ENCODE peak calls at places on chromosomes 5 and 9, in ten cellular contexts. Y is esophagus squamous epithelium; N is AG09319; G is neural progenitor cell; W is sciatic nerve; P is left cardiac atrium; R is DMS 273 treated with DMSO at 0.1 percent for 48 hours; I is H1; D is HTR-8/SVneo; T is activated CD8-positive, alpha-beta memory T cell treated with anti-CD3 and anti-CD28 coated beads for 4 hours. Q is an unnamed sample.

GRCh38 chr5:82620957-82621600 is 342.9 kb upstream of the RPS23 start:
- DNase-seq in P (no peak), R (no peak), Y (no peak), W (peak), G (no peak), I (no peak), T (no peak), N (no peak), D (no peak), Q (no peak)

GRCh38 chr5:17305964-17306725 is 88.7 kb downstream of the BASP1 start:
- DNase-seq in T (no peak), R (no peak), G (no peak), P (peak), N (no peak), I (no peak), D (peak), Y (no peak), W (peak), Q (no peak)

GRCh38 chr5:144028058-144028457 is 142.4 kb downstream of the YIPF5 start:
- DNase-seq in I (no peak), R (peak), P (no peak), D (no peak), N (peak), G (no peak), Y (no peak), T (no peak), W (no peak), Q (no peak)

GRCh38 chr5:36017622-36018021 is 26.4 kb upstream of the UGT3A1 start:
- DNase-seq in W (no peak), Y (no peak), T (no peak), N (no peak), R (no peak), I (no peak), P (no peak), G (no peak), D (no peak), Q (no peak)

GRCh38 chr5:150559088-150559487 is 51.2 kb downstream of the NDST1 start:
- DNase-seq in N (no peak), W (peak), G (no peak), Y (no peak), I (no peak), D (no peak), R (no peak), T (no peak), P (no peak), Q (no peak)

GRCh38 chr9:109604036-109604600 is 106.0 kb upstream of the PTPN3 start:
- DNase-seq in I (no peak), G (peak), R (no peak), Y (no peak), D (no peak), W (no peak), N (no peak), P (no peak), T (no peak), Q (no peak)

GRCh38 chr9:76379494-76379893 is 14.7 kb downstream of the RFK start:
- DNase-seq in N (no peak), I (no peak), P (no peak), Y (no peak), W (no peak), T (no peak), R (no peak), D (no peak), G (no peak), Q (peak)

GRCh38 chr9:111866976-111867375 is 29.6 kb upstream of the UGCG start:
- DNase-seq in T (no peak), N (peak), Y (no peak), D (peak), G (no peak), P (no peak), W (no peak), R (no peak), I (no peak), Q (no peak)

GRCh38 chr5:33146916-33147315 is 293.8 kb upstream of the TARS1 start:
- DNase-seq in W (no peak), R (no peak), D (no peak), I (no peak), N (no peak), P (no peak), G (no peak), T (no peak), Y (no peak), Q (no peak)

GRCh38 chr5:31270396-31270795 is 76.9 kb downstream of the CDH6 start:
- DNase-seq in D (peak), Y (no peak), W (no peak), P (no peak), G (peak), R (no peak), I (no peak), N (no peak), T (no peak), Q (no peak)

GRCh38 chr5:135891804-135892203 is 3.8 kb downstream of the IL9 start:
- DNase-seq in G (peak), R (no peak), T (no peak), P (no peak), Y (no peak), I (peak), W (no peak), D (no peak), N (no peak), Q (no peak)

GRCh38 chr9:7640205-7640604 is 159.4 kb downstream of the DMAC1 start:
- DNase-seq in W (no peak), D (no peak), P (no peak), G (no peak), I (no peak), R (no peak), N (no peak), Y (no peak), T (no peak), Q (no peak)

GRCh38 chr9:137275203-137275936 is 2.2 kb upstream of the TOR4A start:
- DNase-seq in N (no peak), R (no peak), G (no peak), Y (no peak), W (no peak), D (no peak), T (no peak), P (no peak), I (no peak), Q (no peak)

GRCh38 chr5:109744261-109744660 is 54.5 kb downstream of the MAN2A1 start:
- DNase-seq in D (peak), T (no peak), Y (no peak), N (no peak), W (no peak), R (no peak), G (no peak), I (no peak), P (no peak), Q (peak)

GRCh38 chr9:126915281-126915816 is 767 bp downstream of the RALGPS1 start:
- DNase-seq in P (peak), W (peak), I (no peak), D (no peak), R (no peak), Y (no peak), G (peak), T (peak), N (no peak), Q (peak)

GRCh38 chr9:111197251-111197650 is 132.8 kb downstream of the OR2K2 start:
- DNase-seq in G (no peak), D (no peak), I (no peak), P (no peak), T (no peak), R (no peak), N (no peak), Y (no peak), W (no peak), Q (no peak)

GRCh38 chr9:99907208-99907532 is 716 bp downstream of the STX17 start:
- DNase-seq in I (no peak), R (no peak), D (peak), P (no peak), Y (no peak), W (no peak), T (no peak), N (no peak), G (no peak), Q (no peak)

GRCh38 chr9:133104718-133105460 is 16.2 kb downstream of the RALGDS start:
- DNase-seq in P (peak), T (no peak), Y (no peak), N (no peak), D (no peak), W (no peak), G (no peak), I (no peak), R (no peak), Q (peak)

GRCh38 chr9:136153381-136154065 is 34.8 kb upstream of the TMEM250 start:
- DNase-seq in I (no peak), N (no peak), W (no peak), T (no peak), Y (no peak), G (no peak), P (no peak), R (no peak), D (no peak), Q (no peak)

GRCh38 chr5:6080436-6080835 is 297.9 kb downstream of the MED10 start:
- DNase-seq in R (no peak), P (no peak), I (no peak), G (no peak), N (no peak), D (no peak), T (no peak), Y (no peak), W (no peak), Q (no peak)

GRCh38 chr9:5582835-5583195 is 46.1 kb upstream of the RIC1 start:
- DNase-seq in T (no peak), R (no peak), G (no peak), D (no peak), Y (no peak), I (no peak), N (peak), W (no peak), P (peak), Q (no peak)

GRCh38 chr5:54900906-54901725 is 84.3 kb downstream of the ESM1 start:
- DNase-seq in T (no peak), D (no peak), R (no peak), N (no peak), Y (no peak), P (peak), I (no peak), G (no peak), W (no peak), Q (no peak)

GRCh38 chr9:116154334-116154975 is 864 bp downstream of the PAPPA start:
- DNase-seq in T (no peak), P (peak), N (no peak), R (no peak), I (no peak), Y (no peak), D (no peak), G (peak), W (no peak), Q (no peak)

GRCh38 chr5:141747152-141747640 is 65.2 kb upstream of the ARAP3 start:
- DNase-seq in D (no peak), R (peak), W (peak), Y (no peak), P (peak), N (no peak), T (no peak), G (peak), I (peak), Q (peak)

GRCh38 chr9:134570726-134571325 is 70.8 kb upstream of the COL5A1 start:
- DNase-seq in D (no peak), Y (no peak), N (no peak), T (no peak), I (no peak), W (peak), R (no peak), P (no peak), G (no peak), Q (peak)

GRCh38 chr5:139745121-139745799 is 50.3 kb upstream of the PSD2 start:
- DNase-seq in W (peak), R (peak), T (no peak), N (peak), G (no peak), D (peak), P (peak), Y (no peak), I (no peak), Q (peak)

GRCh38 chr5:138726848-138727247 is 26.4 kb upstream of the CTNNA1 start:
- DNase-seq in N (no peak), P (no peak), T (no peak), Y (no peak), D (no peak), I (no peak), R (no peak), W (no peak), G (no peak), Q (no peak)

GRCh38 chr9:70439991-70440706 is 25.7 kb upstream of the KLF9 start:
- DNase-seq in R (no peak), I (no peak), Y (no peak), D (no peak), W (no peak), N (no peak), P (no peak), G (no peak), T (no peak), Q (no peak)

GRCh38 chr5:116273458-116274242 is 188.8 kb downstream of the COMMD10 start:
- DNase-seq in N (no peak), Y (no peak), W (no peak), D (no peak), T (no peak), R (no peak), I (no peak), P (no peak), G (no peak), Q (no peak)

GRCh38 chr9:76359365-76359764 is 34.9 kb downstream of the RFK start:
- DNase-seq in G (no peak), N (no peak), I (no peak), Y (no peak), P (no peak), W (no peak), T (no peak), R (no peak), D (no peak), Q (no peak)

GRCh38 chr5:10577371-10578291 is 13.8 kb downstream of the ANKRD33B start:
- DNase-seq in N (no peak), P (peak), Y (no peak), G (no peak), I (no peak), D (no peak), T (no peak), W (no peak), R (no peak), Q (no peak)

GRCh38 chr5:137268646-137269045 is 230.5 kb downstream of the SPOCK1 start:
- DNase-seq in W (no peak), G (no peak), R (no peak), Y (no peak), T (no peak), P (no peak), D (no peak), N (no peak), I (no peak), Q (no peak)

GRCh38 chr5:176994460-176995121 is 12.0 kb downstream of the UIMC1 start:
- DNase-seq in W (no peak), Y (no peak), P (peak), N (no peak), G (peak), R (no peak), D (no peak), T (no peak), I (no peak), Q (no peak)

GRCh38 chr9:93826209-93826608 is 128.9 kb downstream of the BARX1 start:
- DNase-seq in I (no peak), P (no peak), W (peak), G (no peak), T (no peak), N (no peak), R (no peak), Y (no peak), D (no peak), Q (no peak)

GRCh38 chr5:163347671-163348070 is 89.7 kb upstream of the CCNG1 start:
- DNase-seq in I (peak), T (peak), N (peak), W (no peak), D (peak), Y (no peak), G (peak), R (no peak), P (peak), Q (no peak)

GRCh38 chr9:37156781-37157356 is 36.5 kb downstream of the ZCCHC7 start:
- DNase-seq in T (no peak), N (no peak), Y (no peak), W (no peak), R (no peak), P (no peak), I (no peak), D (no peak), G (no peak), Q (no peak)

GRCh38 chr5:90747175-90747574 is 188.6 kb downstream of the ADGRV1 start:
- DNase-seq in W (no peak), N (no peak), R (no peak), T (no peak), P (no peak), D (peak), I (no peak), G (no peak), Y (no peak), Q (no peak)

GRCh38 chr5:59193616-59194319 is 610.9 kb downstream of the RAB3C start:
- DNase-seq in R (no peak), P (peak), T (no peak), Y (no peak), I (no peak), W (no peak), G (no peak), D (peak), N (no peak), Q (peak)

GRCh38 chr5:50328193-50328729 is 112.8 kb downstream of the EMB start:
- DNase-seq in G (no peak), W (no peak), D (no peak), P (no peak), R (no peak), N (no peak), Y (no peak), T (no peak), I (no peak), Q (no peak)

Q was measured in RWPE2.